ENCODE peak calls at places on chromosomes 3 and 15, in seven cellular contexts. One of them, this sample, is unnamed.

GRCh38 chr3:49769516-49769915 is 16.8 kb downstream of the IP6K1 start:
- DNase-seq in tibial nerve: no peak
- DNase-seq in fibroblast of lung: no peak
- DNase-seq in NB4: no peak
- DNase-seq in left ventricle myocardium inferior: no peak
- DNase-seq in CD8-positive, alpha-beta T cell: no peak
- DNase-seq in testis: no peak
- DNase-seq in this sample: peak; percentile 29

GRCh38 chr15:64527263-64527984 is 67.0 kb downstream of the ZNF609 start:
- DNase-seq in tibial nerve: no peak
- DNase-seq in fibroblast of lung: peak; percentile 66
- DNase-seq in NB4: peak; percentile 60
- DNase-seq in left ventricle myocardium inferior: no peak
- DNase-seq in CD8-positive, alpha-beta T cell: no peak
- DNase-seq in testis: no peak
- DNase-seq in this sample: peak; percentile 77

GRCh38 chr3:21331321-21331720 is 419.7 kb downstream of the ZNF385D start:
- DNase-seq in tibial nerve: no peak
- DNase-seq in fibroblast of lung: no peak
- DNase-seq in NB4: no peak
- DNase-seq in left ventricle myocardium inferior: no peak
- DNase-seq in CD8-positive, alpha-beta T cell: no peak
- DNase-seq in testis: no peak
- DNase-seq in this sample: peak; percentile 7

GRCh38 chr15:99568548-99569352 is 3.0 kb downstream of the MEF2A start:
- DNase-seq in tibial nerve: no peak
- DNase-seq in fibroblast of lung: peak; percentile 33
- DNase-seq in NB4: no peak
- DNase-seq in left ventricle myocardium inferior: no peak
- DNase-seq in CD8-positive, alpha-beta T cell: no peak
- DNase-seq in testis: no peak
- DNase-seq in this sample: no peak

GRCh38 chr3:192128922-192129321 is 598.4 kb downstream of the FGF12 start:
- DNase-seq in tibial nerve: no peak
- DNase-seq in fibroblast of lung: no peak
- DNase-seq in NB4: no peak
- DNase-seq in left ventricle myocardium inferior: no peak
- DNase-seq in CD8-positive, alpha-beta T cell: no peak
- DNase-seq in testis: no peak
- DNase-seq in this sample: no peak

GRCh38 chr3:194485471-194485875 is 1.3 kb downstream of the ATP13A3 start:
- DNase-seq in tibial nerve: no peak
- DNase-seq in fibroblast of lung: no peak
- DNase-seq in NB4: no peak
- DNase-seq in left ventricle myocardium inferior: no peak
- DNase-seq in CD8-positive, alpha-beta T cell: no peak
- DNase-seq in testis: no peak
- DNase-seq in this sample: peak; percentile 68

GRCh38 chr15:52527898-52528464 is 699 bp downstream of the MYO5A start:
- DNase-seq in tibial nerve: peak; percentile 19
- DNase-seq in fibroblast of lung: peak; percentile 28
- DNase-seq in NB4: no peak
- DNase-seq in left ventricle myocardium inferior: no peak
- DNase-seq in CD8-positive, alpha-beta T cell: peak; percentile 47
- DNase-seq in testis: peak; percentile 40
- DNase-seq in this sample: peak; percentile 27

GRCh38 chr15:23629234-23629805 is 18.3 kb downstream of the MAGEL2 start:
- DNase-seq in tibial nerve: no peak
- DNase-seq in fibroblast of lung: no peak
- DNase-seq in NB4: peak; percentile 20
- DNase-seq in left ventricle myocardium inferior: no peak
- DNase-seq in CD8-positive, alpha-beta T cell: no peak
- DNase-seq in testis: no peak
- DNase-seq in this sample: no peak

GRCh38 chr3:151593923-151594322 is 133.1 kb upstream of the IGSF10 start:
- DNase-seq in tibial nerve: no peak
- DNase-seq in fibroblast of lung: peak; percentile 12
- DNase-seq in NB4: no peak
- DNase-seq in left ventricle myocardium inferior: no peak
- DNase-seq in CD8-positive, alpha-beta T cell: no peak
- DNase-seq in testis: no peak
- DNase-seq in this sample: peak; percentile 31

GRCh38 chr3:151863611-151864010 is 9.8 kb upstream of the SUCNR1 start:
- DNase-seq in tibial nerve: no peak
- DNase-seq in fibroblast of lung: peak; percentile 31
- DNase-seq in NB4: no peak
- DNase-seq in left ventricle myocardium inferior: no peak
- DNase-seq in CD8-positive, alpha-beta T cell: no peak
- DNase-seq in testis: no peak
- DNase-seq in this sample: peak; percentile 55

GRCh38 chr3:195057716-195058115 is 213.2 kb downstream of the XXYLT1 start:
- DNase-seq in tibial nerve: no peak
- DNase-seq in fibroblast of lung: no peak
- DNase-seq in NB4: no peak
- DNase-seq in left ventricle myocardium inferior: no peak
- DNase-seq in CD8-positive, alpha-beta T cell: no peak
- DNase-seq in testis: no peak
- DNase-seq in this sample: no peak

GRCh38 chr3:113832477-113833164 is 6.0 kb upstream of the GRAMD1C start:
- DNase-seq in tibial nerve: no peak
- DNase-seq in fibroblast of lung: no peak
- DNase-seq in NB4: no peak
- DNase-seq in left ventricle myocardium inferior: no peak
- DNase-seq in CD8-positive, alpha-beta T cell: no peak
- DNase-seq in testis: no peak
- DNase-seq in this sample: no peak

GRCh38 chr3:69425249-69425648 is 39.4 kb upstream of the FRMD4B start:
- DNase-seq in tibial nerve: peak; percentile 20
- DNase-seq in fibroblast of lung: peak; percentile 52
- DNase-seq in NB4: peak; percentile 21
- DNase-seq in left ventricle myocardium inferior: no peak
- DNase-seq in CD8-positive, alpha-beta T cell: no peak
- DNase-seq in testis: peak; percentile 27
- DNase-seq in this sample: peak; percentile 58

GRCh38 chr15:99306694-99307338 is 55.5 kb downstream of the LRRC28 start:
- DNase-seq in tibial nerve: no peak
- DNase-seq in fibroblast of lung: peak; percentile 15
- DNase-seq in NB4: no peak
- DNase-seq in left ventricle myocardium inferior: no peak
- DNase-seq in CD8-positive, alpha-beta T cell: no peak
- DNase-seq in testis: peak; percentile 44
- DNase-seq in this sample: no peak

GRCh38 chr3:37544105-37544504 is 317.6 kb upstream of the CTDSPL start:
- DNase-seq in tibial nerve: no peak
- DNase-seq in fibroblast of lung: no peak
- DNase-seq in NB4: no peak
- DNase-seq in left ventricle myocardium inferior: no peak
- DNase-seq in CD8-positive, alpha-beta T cell: no peak
- DNase-seq in testis: no peak
- DNase-seq in this sample: no peak

GRCh38 chr3:170689218-170689874 is 103.5 kb upstream of the SLC7A14 start:
- DNase-seq in tibial nerve: no peak
- DNase-seq in fibroblast of lung: peak; percentile 75
- DNase-seq in NB4: no peak
- DNase-seq in left ventricle myocardium inferior: no peak
- DNase-seq in CD8-positive, alpha-beta T cell: no peak
- DNase-seq in testis: no peak
- DNase-seq in this sample: peak; percentile 93

GRCh38 chr3:48268936-48269551 is 28.1 kb downstream of the ZNF589 start:
- DNase-seq in tibial nerve: peak; percentile 17
- DNase-seq in fibroblast of lung: no peak
- DNase-seq in NB4: no peak
- DNase-seq in left ventricle myocardium inferior: no peak
- DNase-seq in CD8-positive, alpha-beta T cell: peak; percentile 10
- DNase-seq in testis: no peak
- DNase-seq in this sample: no peak

GRCh38 chr15:78209646-78210348 is 24.6 kb downstream of the ACSBG1 start:
- DNase-seq in tibial nerve: no peak
- DNase-seq in fibroblast of lung: no peak
- DNase-seq in NB4: no peak
- DNase-seq in left ventricle myocardium inferior: no peak
- DNase-seq in CD8-positive, alpha-beta T cell: no peak
- DNase-seq in testis: peak; percentile 28
- DNase-seq in this sample: no peak

DNA sequence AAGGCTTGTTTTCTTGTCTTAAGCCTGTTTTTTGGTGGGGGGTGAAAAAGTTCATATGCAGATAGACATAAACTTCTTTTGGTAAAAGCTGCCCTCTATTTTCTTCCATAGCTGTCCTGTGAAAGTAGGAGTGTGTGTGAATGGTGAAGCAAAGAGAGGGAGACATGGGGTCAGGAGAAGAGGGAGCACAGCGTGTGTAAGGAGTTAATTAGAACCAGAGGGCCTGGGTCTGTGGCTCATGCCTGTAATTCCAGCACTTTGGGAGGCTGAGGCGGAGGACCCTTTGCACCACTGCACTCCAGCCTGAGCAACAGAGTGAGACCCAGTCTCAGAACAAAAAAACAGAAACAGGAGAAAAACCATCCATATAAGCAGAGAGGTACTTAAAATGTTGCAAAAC is 16.2 kb upstream of the CCNL1 start:
- DNase-seq in tibial nerve: no peak
- DNase-seq in fibroblast of lung: peak; percentile 51
- DNase-seq in NB4: no peak
- DNase-seq in left ventricle myocardium inferior: no peak
- DNase-seq in CD8-positive, alpha-beta T cell: no peak
- DNase-seq in testis: no peak
- DNase-seq in this sample: peak; percentile 38
- H3K4me3 ChIP-seq in tibial nerve: peak overlapping the region; percentile 48
- H3K4me3 ChIP-seq in fibroblast of lung: peak overlapping the region; percentile 76
- H3K4me3 ChIP-seq in NB4: peak overlapping the region; percentile 97
- H3K4me3 ChIP-seq in left ventricle myocardium inferior: peak overlapping the region; percentile 76
- H3K4me3 ChIP-seq in CD8-positive, alpha-beta T cell: peak overlapping the region; percentile 89
- H3K4me3 ChIP-seq in testis: peak overlapping the region; percentile 67
- H3K4me3 ChIP-seq in this sample: peak overlapping the region; percentile 48

GRCh38 chr15:89139613-89140499 is 51.6 kb downstream of the ABHD2 start:
- DNase-seq in tibial nerve: peak; percentile 41
- DNase-seq in fibroblast of lung: peak; percentile 27
- DNase-seq in NB4: peak; percentile 37
- DNase-seq in left ventricle myocardium inferior: no peak
- DNase-seq in CD8-positive, alpha-beta T cell: no peak
- DNase-seq in testis: peak; percentile 32
- DNase-seq in this sample: no peak
- TF ChIP-seq CTCF in tibial nerve: no peak
- TF ChIP-seq CTCF in fibroblast of lung: peak; percentile 24
- TF ChIP-seq CTCF in NB4: peak; percentile 10
- TF ChIP-seq CTCF in left ventricle myocardium inferior: peak; percentile 37
- TF ChIP-seq CTCF in CD8-positive, alpha-beta T cell: no peak
- TF ChIP-seq CTCF in testis: no peak
- TF ChIP-seq CTCF in this sample: peak; percentile 11

GRCh38 chr3:13016726-13017255 is 56.4 kb downstream of the IQSEC1 start:
- DNase-seq in tibial nerve: no peak
- DNase-seq in fibroblast of lung: no peak
- DNase-seq in NB4: no peak
- DNase-seq in left ventricle myocardium inferior: no peak
- DNase-seq in CD8-positive, alpha-beta T cell: no peak
- DNase-seq in testis: no peak
- DNase-seq in this sample: no peak
- H3K4me3 ChIP-seq in tibial nerve: no peak overlapping the region
- H3K4me3 ChIP-seq in fibroblast of lung: no peak overlapping the region
- H3K4me3 ChIP-seq in NB4: peak overlapping the region; percentile 28
- H3K4me3 ChIP-seq in left ventricle myocardium inferior: peak overlapping the region; percentile 48
- H3K4me3 ChIP-seq in CD8-positive, alpha-beta T cell: peak overlapping the region; percentile 83
- H3K4me3 ChIP-seq in testis: no peak overlapping the region
- H3K4me3 ChIP-seq in this sample: no peak overlapping the region

GRCh38 chr15:76330281-76330680 is 6.3 kb upstream of the ISL2 start:
- DNase-seq in tibial nerve: peak; percentile 55
- DNase-seq in fibroblast of lung: peak; percentile 66
- DNase-seq in NB4: peak; percentile 59
- DNase-seq in left ventricle myocardium inferior: no peak
- DNase-seq in CD8-positive, alpha-beta T cell: no peak
- DNase-seq in testis: peak; percentile 72
- DNase-seq in this sample: peak; percentile 68
- TF ChIP-seq CTCF in tibial nerve: peak; percentile 45
- TF ChIP-seq CTCF in fibroblast of lung: peak; percentile 79
- TF ChIP-seq CTCF in NB4: peak; percentile 72
- TF ChIP-seq CTCF in left ventricle myocardium inferior: peak; percentile 72
- TF ChIP-seq CTCF in CD8-positive, alpha-beta T cell: no peak
- TF ChIP-seq CTCF in testis: peak; percentile 23
- TF ChIP-seq CTCF in this sample: peak; percentile 79

GRCh38 chr15:54515664-54516582 is 537.7 kb downstream of the UNC13C start:
- DNase-seq in tibial nerve: no peak
- DNase-seq in fibroblast of lung: no peak
- DNase-seq in NB4: no peak
- DNase-seq in left ventricle myocardium inferior: no peak
- DNase-seq in CD8-positive, alpha-beta T cell: no peak
- DNase-seq in testis: no peak
- DNase-seq in this sample: no peak

GRCh38 chr15:54518145-54518941 is 540.1 kb downstream of the UNC13C start:
- DNase-seq in tibial nerve: no peak
- DNase-seq in fibroblast of lung: no peak
- DNase-seq in NB4: no peak
- DNase-seq in left ventricle myocardium inferior: no peak
- DNase-seq in CD8-positive, alpha-beta T cell: no peak
- DNase-seq in testis: no peak
- DNase-seq in this sample: no peak

DNA sequence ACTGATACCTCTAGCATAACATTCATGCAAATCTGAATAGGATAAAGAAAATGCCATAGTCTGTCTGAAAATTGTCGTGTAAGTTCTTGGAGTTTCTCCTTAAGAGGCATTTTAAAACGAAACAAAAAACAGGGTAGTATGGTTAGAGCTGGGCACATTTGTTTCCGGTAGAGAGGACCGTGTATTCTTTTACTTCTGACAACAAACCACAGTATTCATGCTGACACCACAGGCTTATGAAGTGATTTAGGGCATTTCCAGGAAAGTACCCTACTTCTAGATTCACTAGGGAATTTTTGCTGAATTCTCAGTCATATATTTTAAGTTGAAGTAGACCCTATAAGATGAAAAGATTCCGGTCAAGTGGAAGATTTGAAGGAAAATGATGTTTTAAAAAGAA is 541.3 kb downstream of the UNC13C start:
- DNase-seq in tibial nerve: no peak
- DNase-seq in fibroblast of lung: no peak
- DNase-seq in NB4: no peak
- DNase-seq in left ventricle myocardium inferior: no peak
- DNase-seq in CD8-positive, alpha-beta T cell: no peak
- DNase-seq in testis: no peak
- DNase-seq in this sample: no peak
- H3K4me3 ChIP-seq in tibial nerve: no peak overlapping the region
- H3K4me3 ChIP-seq in fibroblast of lung: no peak overlapping the region
- H3K4me3 ChIP-seq in NB4: no peak overlapping the region
- H3K4me3 ChIP-seq in left ventricle myocardium inferior: no peak overlapping the region
- H3K4me3 ChIP-seq in CD8-positive, alpha-beta T cell: no peak overlapping the region
- H3K4me3 ChIP-seq in testis: no peak overlapping the region
- H3K4me3 ChIP-seq in this sample: no peak overlapping the region

GRCh38 chr3:118755402-118755801 is 279.2 kb downstream of the IGSF11 start:
- DNase-seq in tibial nerve: no peak
- DNase-seq in fibroblast of lung: no peak
- DNase-seq in NB4: no peak
- DNase-seq in left ventricle myocardium inferior: no peak
- DNase-seq in CD8-positive, alpha-beta T cell: no peak
- DNase-seq in testis: no peak
- DNase-seq in this sample: no peak
- TF ChIP-seq CTCF in tibial nerve: no peak
- TF ChIP-seq CTCF in fibroblast of lung: no peak
- TF ChIP-seq CTCF in NB4: no peak
- TF ChIP-seq CTCF in left ventricle myocardium inferior: no peak
- TF ChIP-seq CTCF in CD8-positive, alpha-beta T cell: no peak
- TF ChIP-seq CTCF in testis: no peak
- TF ChIP-seq CTCF in this sample: no peak